ENCODE peak calls at places on chromosome 4, in ten cellular contexts. O is Panc1, K is ovary, T is heart left ventricle, R is IMR-90, X is dorsolateral prefrontal cortex, Y is fibroblast of mammary gland, Z is neural progenitor cell, L is AG10803, W is mammary epithelial cell. H is an unnamed sample.

GRCh38 chr4:54091637-54092404 is 8.1 kb upstream of the GSX2 start:
- DNase-seq in O (no peak), K (peak), T (peak), R (peak), X (peak), Y (peak), Z (peak), L (peak), W (peak), H (no peak)

GRCh38 chr4:105808459-105809041 is 86.7 kb upstream of the NPNT start:
- DNase-seq in O (no peak), K (no peak), T (no peak), R (peak), X (no peak), Y (peak), Z (no peak), L (peak), W (peak), H (no peak)

GRCh38 chr4:139656614-139657486 is 8.8 kb upstream of the MGST2 start:
- DNase-seq in O (no peak), K (peak), T (peak), R (peak), X (no peak), Y (peak), Z (peak), L (peak), W (peak), H (no peak)

GRCh38 chr4:103204114-103204513 is 6.0 kb upstream of the CENPE start:
- DNase-seq in O (no peak), K (no peak), T (no peak), R (no peak), X (no peak), Y (peak), Z (peak), L (peak), W (peak), H (no peak)

GRCh38 chr4:156941940-156942548 is 29.6 kb downstream of the PDGFC start:
- DNase-seq in O (no peak), K (peak), T (peak), R (peak), X (no peak), Y (peak), Z (peak), L (peak), W (peak), H (peak)

GRCh38 chr4:105186701-105187158 is 40.1 kb downstream of the TET2 start:
- DNase-seq in O (no peak), K (no peak), T (no peak), R (peak), X (no peak), Y (peak), Z (no peak), L (no peak), W (peak), H (no peak)

GRCh38 chr4:3665360-3665891 is 100.8 kb upstream of the ADRA2C start:
- DNase-seq in O (no peak), K (no peak), T (no peak), R (no peak), X (no peak), Y (no peak), Z (no peak), L (no peak), W (no peak), H (no peak)

GRCh38 chr4:166143227-166143626 is 270.2 kb downstream of the TLL1 start:
- DNase-seq in O (no peak), K (no peak), T (no peak), R (no peak), X (no peak), Y (peak), Z (no peak), L (peak), W (peak), H (no peak)

GRCh38 chr4:13833171-13833804 is 205.8 kb upstream of the BOD1L1 start:
- DNase-seq in O (no peak), K (no peak), T (no peak), R (no peak), X (no peak), Y (no peak), Z (no peak), L (no peak), W (peak), H (no peak)

GRCh38 chr4:176084769-176085168 is 19.1 kb downstream of the WDR17 start:
- DNase-seq in O (no peak), K (no peak), T (no peak), R (no peak), X (no peak), Y (peak), Z (no peak), L (no peak), W (no peak), H (no peak)
- TF ChIP-seq CTCF in O (no peak), K (no peak), T (no peak), R (no peak), X (no peak), Y (no peak), Z (no peak), L (no peak), W (no peak), H (no peak)

GRCh38 chr4:183541081-183542045 is 36.5 kb downstream of the ING2 start:
- DNase-seq in O (no peak), K (peak), T (no peak), R (peak), X (no peak), Y (peak), Z (peak), L (peak), W (no peak), H (no peak)

GRCh38 chr4:183544109-183544508 is 39.3 kb downstream of the ING2 start:
- DNase-seq in O (no peak), K (no peak), T (no peak), R (peak), X (no peak), Y (peak), Z (no peak), L (no peak), W (peak), H (no peak)

GRCh38 chr4:183546376-183546775 is 41.5 kb downstream of the ING2 start:
- DNase-seq in O (no peak), K (no peak), T (no peak), R (no peak), X (no peak), Y (no peak), Z (no peak), L (no peak), W (no peak), H (no peak)

DNA sequence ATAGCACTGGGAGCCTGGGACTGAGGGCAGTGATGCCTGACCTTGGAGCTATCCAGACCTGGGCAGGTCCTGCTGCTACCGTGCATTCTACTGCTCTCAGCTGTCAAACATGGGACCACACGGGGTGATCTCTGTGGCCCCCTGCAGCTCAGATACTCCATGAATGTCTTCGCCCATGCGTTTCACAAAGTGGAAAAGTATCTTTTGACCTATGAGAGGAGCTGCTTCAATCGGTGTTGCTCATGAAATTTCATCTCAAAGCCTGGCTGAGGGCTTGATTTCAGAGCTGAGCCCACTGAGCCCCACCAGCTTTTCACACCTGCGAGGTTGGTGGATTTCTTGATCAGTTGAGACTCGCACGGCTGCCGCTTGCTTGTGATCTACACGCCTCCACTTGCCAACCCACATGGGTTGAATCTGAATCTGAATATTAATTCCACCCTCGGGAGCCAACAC is 35.7 kb downstream of the ING2 start:
- DNase-seq in O (no peak), K (peak), T (no peak), R (no peak), X (no peak), Y (no peak), Z (no peak), L (no peak), W (no peak), H (no peak)
- H3K4me3 ChIP-seq in O (no peak), K (peak), T (no peak), R (no peak), X (no peak), Y (no peak), Z (no peak), L (no peak), W (no peak), H (no peak)

DNA sequence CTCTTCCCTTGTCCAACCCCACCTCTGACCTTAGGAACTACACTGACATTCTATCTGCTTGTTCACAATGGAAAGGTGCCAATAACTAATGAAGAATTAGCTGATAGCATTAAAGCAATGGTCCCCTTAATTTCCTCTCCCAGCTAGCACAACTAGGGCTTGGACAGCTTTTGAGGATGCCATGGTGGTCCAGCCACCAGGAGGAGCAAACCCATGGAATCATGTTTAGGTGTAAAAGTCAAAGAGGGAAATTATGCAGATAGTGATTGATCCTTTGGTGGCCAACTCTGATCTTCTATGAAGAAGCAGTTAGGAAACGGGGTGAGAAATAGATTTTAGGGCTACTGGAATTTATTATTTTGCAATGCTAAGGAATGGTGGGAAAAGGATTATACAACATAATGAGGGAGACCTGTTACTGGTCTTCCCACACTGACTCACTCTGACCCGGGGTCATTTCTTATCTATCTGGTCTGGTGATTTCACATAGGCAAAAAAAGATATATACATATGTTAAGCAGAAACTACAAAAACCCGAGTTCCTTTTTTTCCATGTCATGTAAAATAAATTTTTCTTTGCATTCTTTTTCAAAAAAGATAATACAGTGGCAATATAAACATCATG is 45.8 kb upstream of the FBXW7 start:
- DNase-seq in O (no peak), K (no peak), T (no peak), R (no peak), X (no peak), Y (no peak), Z (no peak), L (no peak), W (no peak), H (no peak)
- TF ChIP-seq CTCF in O (no peak), K (no peak), T (no peak), R (no peak), X (no peak), Y (peak), Z (peak), L (peak), W (no peak), H (no peak)

DNA sequence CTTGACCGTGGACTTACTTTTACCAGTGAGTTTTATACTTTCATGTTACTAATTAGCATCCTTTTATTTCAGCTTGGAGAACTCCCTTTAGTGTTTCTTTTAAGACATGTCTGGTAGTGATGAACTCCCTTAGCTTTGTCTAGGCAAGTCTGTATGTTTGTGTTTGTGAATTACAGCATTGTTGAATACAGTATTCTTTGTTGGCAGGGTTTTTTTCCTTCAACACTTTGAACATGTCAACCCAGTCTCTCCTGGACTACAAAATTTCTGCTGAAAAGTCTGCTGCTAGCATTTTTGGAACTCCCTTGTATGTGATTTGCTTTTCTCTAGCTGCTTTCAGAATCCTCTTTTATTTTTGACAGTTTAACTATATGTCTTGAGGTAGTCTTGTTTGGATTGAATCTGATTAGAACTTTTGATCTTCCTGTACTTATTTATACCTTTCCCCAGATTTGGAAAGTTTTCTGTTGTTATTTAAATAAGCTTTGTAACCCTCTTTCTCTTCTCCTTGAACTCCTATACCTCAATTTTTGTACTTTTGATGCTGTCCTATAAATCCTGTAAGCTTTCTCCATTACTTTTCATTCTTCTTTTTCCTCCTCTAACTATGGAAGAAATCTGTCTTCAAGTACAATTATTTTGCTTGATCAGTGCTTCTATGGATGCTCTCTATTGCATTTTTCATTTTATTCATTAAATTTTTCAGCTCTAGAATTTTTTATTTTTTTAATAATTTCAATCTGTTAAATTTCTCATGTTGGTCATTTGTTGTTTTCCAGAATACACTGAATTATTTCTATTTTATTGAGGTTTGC is 14.1 kb downstream of the PAPSS1 start:
- DNase-seq in O (no peak), K (no peak), T (no peak), R (no peak), X (no peak), Y (no peak), Z (no peak), L (no peak), W (no peak), H (no peak)
- H3K4me3 ChIP-seq in O (no peak), K (no peak), T (no peak), R (no peak), X (no peak), Y (no peak), Z (no peak), L (no peak), W (no peak), H (no peak)

GRCh38 chr4:2008921-2009650 is at the start of gene NELFA:
- DNase-seq in O (peak), K (peak), T (peak), R (peak), X (peak), Y (peak), Z (peak), L (peak), W (peak), H (peak)
- TF ChIP-seq CTCF in O (no peak), K (peak), T (peak), R (peak), X (peak), Y (peak), Z (peak), L (peak), W (no peak), H (no peak)

GRCh38 chr4:87382931-87383330 is 8.1 kb downstream of the HSD17B11 start:
- DNase-seq in O (no peak), K (no peak), T (no peak), R (no peak), X (no peak), Y (no peak), Z (no peak), L (no peak), W (no peak), H (no peak)
- H3K4me3 ChIP-seq in O (no peak), K (no peak), T (no peak), R (no peak), X (no peak), Y (no peak), Z (no peak), L (no peak), W (no peak), H (no peak)

H was measured in LNCaP clone FGC.